ENCODE peak calls at places on chromosomes 16 and 17, in five cellular contexts. E is dorsolateral prefrontal cortex, K is fibroblast of pulmonary artery, O is GM06990, R is fibroblast of lung. N is an unnamed sample.

GRCh38 chr16:30414159-30414558 is 6.8 kb downstream of the ZNF771 start:
- DNase-seq in E (no peak), K (no peak), O (no peak), R (no peak), N (no peak)

GRCh38 chr17:37567137-37567927 is 41.9 kb downstream of the SYNRG start:
- DNase-seq in E (no peak), K (no peak), O (no peak), R (peak), N (no peak)

GRCh38 chr17:42519546-42520444 is 16.2 kb upstream of the NAGLU start:
- DNase-seq in E (peak), K (peak), O (no peak), R (peak), N (no peak)

GRCh38 chr17:29625037-29625750 is 2.5 kb upstream of the CORO6 start:
- DNase-seq in E (peak), K (no peak), O (no peak), R (peak), N (no peak)

GRCh38 chr17:77700165-77700881 is 258.2 kb upstream of the TNRC6C start:
- DNase-seq in E (no peak), K (no peak), O (no peak), R (no peak), N (no peak)

GRCh38 chr16:66242672-66243071 is 123.8 kb upstream of the CDH5 start:
- DNase-seq in E (no peak), K (no peak), O (no peak), R (no peak), N (no peak)

GRCh38 chr16:82633964-82634600 is 7.3 kb downstream of the CDH13 start:
- DNase-seq in E (peak), K (peak), O (no peak), R (peak), N (no peak)

GRCh38 chr17:75572713-75573539 is 14.7 kb upstream of the MYO15B start:
- DNase-seq in E (no peak), K (no peak), O (no peak), R (no peak), N (no peak)

GRCh38 chr17:77641718-77642117 is 316.8 kb upstream of the TNRC6C start:
- DNase-seq in E (no peak), K (no peak), O (no peak), R (no peak), N (no peak)

GRCh38 chr17:39484178-39484577 is 22.9 kb downstream of the CDK12 start:
- DNase-seq in E (no peak), K (no peak), O (peak), R (no peak), N (peak)

GRCh38 chr17:20189322-20189721 is 180.2 kb downstream of the SPECC1 start:
- DNase-seq in E (peak), K (peak), O (no peak), R (peak), N (no peak)

GRCh38 chr17:2347805-2348685 is 10.7 kb downstream of the SGSM2 start:
- DNase-seq in E (no peak), K (peak), O (no peak), R (peak), N (no peak)

GRCh38 chr17:75637561-75637960 is 4.3 kb downstream of the SMIM5 start:
- DNase-seq in E (no peak), K (no peak), O (no peak), R (no peak), N (no peak)

GRCh38 chr17:38604479-38605229 is 1.1 kb downstream of the SRCIN1 start:
- DNase-seq in E (peak), K (no peak), O (peak), R (no peak), N (peak)

GRCh38 chr17:58710948-58711552 is 18.6 kb downstream of the RAD51C start:
- DNase-seq in E (no peak), K (peak), O (no peak), R (peak), N (peak)

GRCh38 chr17:77681820-77682219 is 276.7 kb upstream of the TNRC6C start:
- DNase-seq in E (no peak), K (peak), O (no peak), R (peak), N (no peak)

GRCh38 chr16:69276143-69277115 is 34.7 kb upstream of the VPS4A start:
- DNase-seq in E (no peak), K (peak), O (no peak), R (peak), N (no peak)

DNA sequence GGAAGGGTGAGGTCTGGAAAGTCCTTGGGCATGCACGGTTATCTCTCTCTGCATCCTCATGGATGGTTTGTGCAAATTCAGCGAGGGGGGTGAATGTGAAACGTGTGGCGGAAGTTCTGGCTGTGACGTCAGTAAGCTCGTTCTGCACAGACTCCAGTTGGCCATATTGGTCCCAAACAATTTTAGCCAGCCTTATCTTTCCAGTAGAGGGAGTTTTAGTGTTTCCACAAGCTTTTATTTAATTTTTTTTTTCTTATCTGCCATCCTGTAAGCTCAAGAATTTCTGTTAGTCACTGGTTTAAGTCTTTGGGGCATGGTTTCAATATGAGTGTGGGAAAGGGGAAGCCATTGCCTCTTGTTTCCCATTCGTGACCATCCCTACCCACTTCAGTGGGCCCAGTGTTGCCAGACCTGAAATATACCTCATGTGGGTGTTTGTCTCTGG is 39.0 kb downstream of the HLF start:
- DNase-seq in E (no peak), K (peak), O (no peak), R (peak), N (peak)
- TF ChIP-seq CTCF in E (no peak), K (no peak), O (no peak), R (no peak), N (no peak)

GRCh38 chr17:81528384-81528650 is 140 bp downstream of the FSCN2 start:
- DNase-seq in E (no peak), K (no peak), O (no peak), R (no peak), N (no peak)

GRCh38 chr17:81526662-81527571 is 1.3 kb upstream of the FSCN2 start:
- DNase-seq in E (no peak), K (no peak), O (no peak), R (no peak), N (no peak)

GRCh38 chr17:81527591-81528383 is at the start of gene FSCN2:
- DNase-seq in E (no peak), K (no peak), O (no peak), R (no peak), N (no peak)

GRCh38 chr17:81529437-81529803 is 1.2 kb downstream of the FSCN2 start:
- DNase-seq in E (no peak), K (no peak), O (no peak), R (no peak), N (no peak)

GRCh38 chr17:81528651-81529436 is 667 bp downstream of the FSCN2 start:
- DNase-seq in E (no peak), K (no peak), O (no peak), R (no peak), N (no peak)
- H3K4me3 ChIP-seq in E (no peak), K (no peak), O (no peak), R (no peak), N (no peak)

GRCh38 chr17:13643196-13643595 is 41.5 kb upstream of the HS3ST3A1 start:
- DNase-seq in E (no peak), K (no peak), O (no peak), R (no peak), N (no peak)

GRCh38 chr17:13650096-13650675 is 48.5 kb upstream of the HS3ST3A1 start:
- DNase-seq in E (no peak), K (no peak), O (no peak), R (no peak), N (peak)

GRCh38 chr17:13646411-13646810 is 44.7 kb upstream of the HS3ST3A1 start:
- DNase-seq in E (no peak), K (no peak), O (no peak), R (peak), N (no peak)

GRCh38 chr17:13646969-13647368 is 45.2 kb upstream of the HS3ST3A1 start:
- DNase-seq in E (no peak), K (no peak), O (no peak), R (no peak), N (no peak)

GRCh38 chr17:13647551-13647950 is 45.8 kb upstream of the HS3ST3A1 start:
- DNase-seq in E (no peak), K (peak), O (no peak), R (peak), N (no peak)
- TF ChIP-seq CTCF in E (no peak), K (no peak), O (no peak), R (no peak), N (no peak)

DNA sequence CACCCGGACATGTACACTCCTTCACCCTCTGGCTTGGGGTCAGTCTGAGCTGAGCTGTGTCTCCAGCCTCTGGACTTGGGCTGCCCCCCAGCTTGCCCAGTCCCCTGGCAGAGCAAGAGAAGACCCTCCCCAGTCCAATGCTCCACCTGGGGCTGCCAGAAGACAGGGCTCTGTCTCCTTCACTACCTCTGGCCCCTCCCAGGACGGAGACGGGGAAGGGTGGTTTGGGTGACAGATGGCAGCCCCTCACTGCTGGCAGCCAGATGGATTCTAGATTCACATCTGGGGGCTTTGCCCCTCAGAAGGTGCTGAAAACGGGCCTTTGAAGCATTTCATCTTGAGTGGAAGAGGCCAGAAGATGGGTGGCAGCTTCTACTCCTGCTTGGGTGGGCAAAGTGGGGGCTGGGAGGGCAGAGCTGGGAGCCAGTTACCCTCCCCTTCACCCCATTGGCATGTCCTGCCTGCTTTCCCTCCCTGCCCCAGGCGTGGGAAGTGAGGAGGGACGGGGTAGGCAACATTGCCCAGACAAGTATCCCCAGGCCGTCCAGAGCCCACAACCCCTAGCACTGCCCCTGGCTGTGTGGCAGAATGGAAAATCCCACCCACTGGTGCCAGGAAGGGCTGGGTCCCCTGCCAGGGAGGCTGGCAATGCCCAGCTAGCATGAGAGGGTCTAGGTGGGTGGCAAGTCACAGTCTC is 13.9 kb downstream of the NGFR start:
- DNase-seq in E (no peak), K (no peak), O (no peak), R (no peak), N (no peak)
- H3K4me3 ChIP-seq in E (no peak), K (no peak), O (no peak), R (no peak), N (no peak)

GRCh38 chr16:27698266-27698665 is 148.3 kb downstream of the KATNIP start:
- DNase-seq in E (peak), K (no peak), O (no peak), R (no peak), N (no peak)
- TF ChIP-seq CTCF in E (peak), K (peak), O (peak), R (no peak), N (no peak)

DNA sequence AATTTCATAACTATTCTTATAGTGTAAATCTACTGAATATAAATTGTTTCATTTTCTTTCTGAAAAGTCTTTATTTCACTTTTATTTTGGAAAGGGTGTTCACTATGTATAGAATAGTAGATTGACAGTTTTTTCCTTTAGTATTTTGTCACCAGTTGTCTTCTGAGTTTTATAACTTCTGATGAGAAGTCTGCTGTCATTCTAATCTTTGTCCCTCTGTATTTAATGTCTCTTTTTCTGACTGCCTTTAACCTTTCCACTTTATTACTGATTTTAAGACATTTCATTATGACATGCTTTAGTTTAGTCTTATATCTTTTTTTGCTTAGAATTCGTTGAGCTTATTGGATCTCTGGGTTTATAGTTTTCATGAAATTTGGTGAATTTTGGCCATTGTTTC is 166.9 kb downstream of the FTO start:
- DNase-seq in E (no peak), K (no peak), O (no peak), R (no peak), N (no peak)
- H3K4me3 ChIP-seq in E (no peak), K (no peak), O (no peak), R (no peak), N (no peak)

GRCh38 chr16:50880926-50881325 is 139.0 kb downstream of the CYLD start:
- DNase-seq in E (no peak), K (no peak), O (no peak), R (no peak), N (no peak)

GRCh38 chr16:50881331-50881830 is 139.5 kb downstream of the CYLD start:
- DNase-seq in E (no peak), K (no peak), O (no peak), R (no peak), N (no peak)

GRCh38 chr16:50887500-50887899 is 145.6 kb downstream of the CYLD start:
- DNase-seq in E (no peak), K (no peak), O (no peak), R (no peak), N (no peak)

GRCh38 chr16:50881953-50882352 is 140.1 kb downstream of the CYLD start:
- DNase-seq in E (no peak), K (no peak), O (no peak), R (no peak), N (no peak)

GRCh38 chr16:50884066-50884860 is 142.4 kb downstream of the CYLD start:
- DNase-seq in E (no peak), K (no peak), O (no peak), R (no peak), N (peak)
- TF ChIP-seq CTCF in E (no peak), K (peak), O (peak), R (no peak), N (peak)

DNA sequence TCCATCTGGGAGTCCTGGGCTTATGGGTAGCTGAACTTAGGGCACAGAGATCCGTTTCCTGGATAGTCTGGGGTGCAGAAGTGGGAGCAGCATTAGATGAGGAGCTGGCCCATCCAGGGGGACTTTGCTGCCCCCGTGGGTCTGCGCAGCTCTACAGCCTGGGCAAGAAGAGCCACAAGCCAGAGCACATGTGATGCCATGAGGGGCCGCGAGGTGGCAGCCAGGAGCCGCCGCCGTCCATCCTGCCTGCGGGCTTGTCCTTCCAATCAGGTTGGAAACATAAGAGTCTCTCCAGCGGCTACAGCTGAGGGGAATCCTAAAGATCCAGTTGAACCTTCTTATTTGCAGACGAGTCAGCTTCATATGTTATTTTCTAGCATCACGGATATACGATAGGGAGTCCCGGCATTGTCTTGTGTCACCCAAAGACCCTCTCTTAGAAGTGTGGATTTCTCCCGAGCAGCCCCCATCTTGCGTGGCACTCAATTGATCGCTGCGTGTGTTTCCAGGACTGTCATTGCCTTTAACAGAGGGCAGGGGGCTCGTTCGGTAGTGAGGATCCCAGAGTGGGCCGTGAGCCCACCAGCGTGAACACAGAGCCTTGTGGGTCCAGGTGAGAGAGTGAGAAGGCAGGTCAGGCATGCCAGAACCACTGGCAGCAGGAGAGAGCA is 22.0 kb downstream of the C1QTNF1 start:
- DNase-seq in E (peak), K (peak), O (peak), R (peak), N (peak)
- H3K4me3 ChIP-seq in E (no peak), K (no peak), O (no peak), R (no peak), N (no peak)

N was measured in GM12865.